ENCODE peak calls at places on chromosome 13, in ten cellular contexts. Y, I, J, K, A, P, G, F, N and R are unnamed samples.
A peak's percentile ranks its signal among the peaks of the same experiment; 100 is the strongest.

GRCh38 chr13:45068036-45069001 is 52.0 kb upstream of the GTF2F2 start:
- DNase-seq in Y (peak; percentile 11), I (no peak), J (no peak), K (no peak), A (no peak), P (no peak), G (no peak), F (no peak), N (no peak), R (no peak)

GRCh38 chr13:102651892-102652291 is 43.0 kb downstream of the METTL21C start:
- DNase-seq in Y (no peak), I (no peak), J (no peak), K (no peak), A (no peak), P (peak; percentile 75), G (no peak), F (no peak), N (no peak), R (no peak)

GRCh38 chr13:50990540-50991506 is 81.2 kb downstream of the RNASEH2B start:
- DNase-seq in Y (peak; percentile 32), I (no peak), J (no peak), K (no peak), A (no peak), P (peak; percentile 84), G (no peak), F (peak; percentile 50), N (no peak), R (no peak)

GRCh38 chr13:48038763-48039162 is 1.2 kb downstream of the NUDT15 start:
- DNase-seq in Y (no peak), I (no peak), J (no peak), K (no peak), A (no peak), P (no peak), G (no peak), F (no peak), N (no peak), R (peak; percentile 37)

GRCh38 chr13:27466513-27466912 is 16.1 kb upstream of the MTIF3 start:
- DNase-seq in Y (no peak), I (no peak), J (no peak), K (no peak), A (no peak), P (no peak), G (no peak), F (no peak), N (no peak), R (no peak)

GRCh38 chr13:19791953-19792537 is 9.3 kb upstream of the PSPC1 start:
- DNase-seq in Y (no peak), I (no peak), J (no peak), K (no peak), A (no peak), P (no peak), G (no peak), F (no peak), N (no peak), R (no peak)

GRCh38 chr13:25170554-25171107 is 1.5 kb downstream of the AMER2 start:
- DNase-seq in Y (no peak), I (peak; percentile 71), J (no peak), K (peak; percentile 76), A (no peak), P (no peak), G (no peak), F (peak; percentile 39), N (no peak), R (no peak)

GRCh38 chr13:25300861-25301346 is 521 bp upstream of the NUP58 start:
- DNase-seq in Y (peak; percentile 16), I (peak; percentile 70), J (no peak), K (peak; percentile 80), A (peak; percentile 46), P (peak; percentile 28), G (no peak), F (no peak), N (no peak), R (no peak)

GRCh38 chr13:20125129-20125782 is 35.6 kb downstream of the GJA3 start:
- DNase-seq in Y (no peak), I (no peak), J (no peak), K (no peak), A (no peak), P (no peak), G (no peak), F (no peak), N (no peak), R (no peak)

GRCh38 chr13:64223016-64223415 is 2807.4 kb upstream of the PCDH20 start:
- DNase-seq in Y (no peak), I (no peak), J (no peak), K (no peak), A (no peak), P (no peak), G (no peak), F (no peak), N (no peak), R (no peak)

GRCh38 chr13:25114220-25114619 is 18.3 kb downstream of the PABPC3 start:
- DNase-seq in Y (peak; percentile 60), I (peak; percentile 67), J (peak; percentile 37), K (no peak), A (peak; percentile 37), P (no peak), G (no peak), F (peak; percentile 79), N (peak; percentile 40), R (peak; percentile 79)

GRCh38 chr13:112899618-112900600 is 69.1 kb upstream of the MCF2L start:
- DNase-seq in Y (peak; percentile 7), I (peak; percentile 49), J (no peak), K (peak; percentile 66), A (no peak), P (no peak), G (no peak), F (no peak), N (no peak), R (no peak)

GRCh38 chr13:98105929-98106336 is 37.0 kb upstream of the FARP1 start:
- DNase-seq in Y (no peak), I (no peak), J (no peak), K (no peak), A (peak; percentile 22), P (no peak), G (no peak), F (no peak), N (no peak), R (no peak)

GRCh38 chr13:23427342-23428182 is 5.9 kb downstream of the SACS start:
- DNase-seq in Y (peak; percentile 33), I (no peak), J (peak; percentile 26), K (no peak), A (no peak), P (peak; percentile 82), G (no peak), F (no peak), N (no peak), R (no peak)

DNA sequence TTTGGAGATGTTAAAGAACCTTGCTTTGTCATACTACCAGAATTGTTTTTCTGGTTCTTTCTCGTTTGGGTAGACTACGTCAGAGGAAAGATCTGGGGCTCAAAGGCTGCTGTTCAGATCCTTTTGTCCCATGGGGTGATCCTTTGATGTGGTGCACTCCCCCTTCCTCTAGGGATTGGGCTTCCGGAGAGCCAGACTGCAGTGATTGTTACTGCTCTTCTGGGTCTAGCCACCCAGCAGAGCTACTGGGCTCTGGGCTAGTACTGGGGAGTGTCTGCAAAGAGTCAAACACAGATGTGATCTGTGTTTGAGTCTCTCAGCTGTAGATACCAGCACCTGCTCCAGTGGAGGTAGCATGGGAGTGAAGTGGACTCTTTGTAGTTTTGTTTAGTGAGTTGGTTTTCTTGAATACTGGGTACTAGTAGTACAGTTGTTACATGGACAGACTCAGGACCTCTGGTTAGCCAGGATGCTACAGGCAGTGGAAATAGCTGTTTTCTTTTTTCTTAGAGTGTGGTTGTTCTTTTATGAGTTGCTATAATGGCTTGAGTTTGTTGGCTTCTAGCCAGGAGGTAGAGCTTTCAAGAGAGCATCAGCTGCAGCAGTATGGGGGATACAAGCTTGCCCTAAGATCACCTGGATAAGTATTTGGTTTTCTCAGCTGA is 34.4 kb downstream of the DNAJC15 start:
- DNase-seq in Y (no peak), I (no peak), J (no peak), K (no peak), A (no peak), P (no peak), G (no peak), F (no peak), N (no peak), R (peak; percentile 23)
- H3K4me1 ChIP-seq in Y (peaks cover 61% of the 10 kb centered on the region), I (peaks cover 16% of the 10 kb centered on the region), J (peaks cover 25% of the 10 kb centered on the region), K (peaks cover 5% of the 10 kb centered on the region), A (peaks cover 47% of the 10 kb centered on the region), P (no peaks in the 10 kb centered on the region), G (peaks cover 4% of the 10 kb centered on the region), F (peaks cover 29% of the 10 kb centered on the region), N (peaks cover 54% of the 10 kb centered on the region), R (peaks cover 28% of the 10 kb centered on the region)

DNA sequence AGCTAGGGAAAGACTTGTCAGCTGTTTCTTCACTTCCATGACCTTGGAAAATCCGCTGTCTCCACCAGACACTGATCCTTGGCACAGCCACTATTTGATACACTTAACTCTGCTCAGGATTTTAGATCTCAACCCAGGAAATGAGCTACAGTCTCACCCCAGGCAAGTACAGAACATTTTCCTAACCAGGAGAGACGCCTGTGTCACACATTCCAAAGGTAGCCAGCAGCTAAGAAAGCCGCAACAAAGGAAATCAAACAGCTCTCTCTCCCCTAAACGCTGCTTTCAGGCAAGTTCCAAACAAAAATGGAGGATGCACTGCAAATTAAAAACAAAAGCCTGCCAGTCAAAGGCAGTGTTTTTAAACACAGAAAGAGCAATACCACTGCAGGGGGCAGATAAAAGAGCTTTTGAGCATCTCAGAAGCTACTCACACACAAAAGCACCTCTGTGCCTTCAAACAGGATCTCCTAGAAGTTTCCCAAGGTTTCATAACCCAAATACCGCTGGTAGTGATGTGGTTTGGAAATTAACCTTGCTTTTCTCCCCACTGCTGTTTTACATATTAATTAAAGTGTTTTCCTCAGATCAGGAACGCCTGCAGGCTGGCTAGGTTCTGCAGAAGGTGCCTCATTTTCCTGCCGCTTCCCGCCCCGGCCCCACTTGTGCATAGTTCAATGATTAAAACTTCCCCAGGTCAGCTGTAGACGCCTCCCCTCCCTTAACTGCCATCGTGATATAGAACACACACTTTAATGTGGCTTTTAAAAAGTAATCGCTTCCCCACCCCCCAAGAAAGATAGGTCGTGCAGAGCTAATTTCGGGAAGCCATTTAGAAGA is 57.1 kb downstream of the IRS2 start:
- DNase-seq in Y (no peak), I (no peak), J (no peak), K (no peak), A (no peak), P (no peak), G (no peak), F (peak; percentile 33), N (no peak), R (no peak)
- H3K4me3 ChIP-seq in Y (no peak overlapping the region), I (no peak overlapping the region), J (no peak overlapping the region), K (no peak overlapping the region), A (no peak overlapping the region), P (no peak overlapping the region), G (no peak overlapping the region), F (no peak overlapping the region), N (no peak overlapping the region), R (no peak overlapping the region)

GRCh38 chr13:39362652-39363390 is 240.2 kb downstream of the LHFPL6 start:
- DNase-seq in Y (no peak), I (no peak), J (no peak), K (no peak), A (no peak), P (no peak), G (no peak), F (no peak), N (no peak), R (no peak)
- H3K4me1 ChIP-seq in Y (peaks cover 4% of the 10 kb centered on the region), I (no peaks in the 10 kb centered on the region), J (no peaks in the 10 kb centered on the region), K (peaks cover 3% of the 10 kb centered on the region), A (peaks cover 33% of the 10 kb centered on the region), P (no peaks in the 10 kb centered on the region), G (no peaks in the 10 kb centered on the region), F (no peaks in the 10 kb centered on the region), N (peaks cover 5% of the 10 kb centered on the region), R (no peaks in the 10 kb centered on the region)

DNA sequence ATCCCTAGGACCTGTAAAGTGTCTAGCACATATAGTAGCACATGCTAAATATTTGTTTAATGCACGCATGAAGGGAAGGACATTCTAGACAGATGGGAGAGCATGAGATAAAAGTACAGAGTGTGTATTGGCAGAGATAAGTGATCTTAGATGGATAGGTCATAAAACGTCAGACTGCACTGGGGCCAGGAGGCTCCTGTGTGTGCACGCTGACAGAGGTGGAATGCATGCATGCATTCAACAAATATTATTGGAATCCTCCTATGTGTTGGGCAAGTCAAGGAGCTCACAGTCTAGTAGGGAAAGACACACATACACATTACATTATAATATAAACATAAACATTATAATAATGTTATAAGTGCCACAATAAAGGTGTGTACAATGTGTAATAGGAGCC is 73.3 kb downstream of the FGF9 start:
- DNase-seq in Y (no peak), I (no peak), J (no peak), K (no peak), A (no peak), P (no peak), G (no peak), F (no peak), N (no peak), R (no peak)
- H3K4me3 ChIP-seq in Y (no peak overlapping the region), I (no peak overlapping the region), J (no peak overlapping the region), K (no peak overlapping the region), A (no peak overlapping the region), P (no peak overlapping the region), G (no peak overlapping the region), F (no peak overlapping the region), N (no peak overlapping the region), R (no peak overlapping the region)